ENCODE peak calls at places on chromosome 21, in four cellular contexts. N is H1, A is SK-N-SH, T is GM12878. Y is an unnamed sample.

GRCh38 chr21:38848187-38848609 is 42.5 kb downstream of the ETS2 start:
- DNase-seq in T (no peak), A (no peak), N (peak), Y (no peak)

GRCh38 chr21:32457360-32457840 is 44.9 kb downstream of the EVA1C start:
- DNase-seq in A (peak), N (no peak), T (no peak), Y (peak)

GRCh38 chr21:37712204-37712934 is 203.9 kb downstream of the KCNJ6 start:
- DNase-seq in N (peak), T (no peak), A (peak), Y (peak)

GRCh38 chr21:31543191-31543590 is 116.3 kb upstream of the SOD1 start:
- DNase-seq in A (no peak), N (no peak), T (no peak), Y (no peak)

GRCh38 chr21:38311765-38312164 is 55.0 kb downstream of the KCNJ15 start:
- DNase-seq in T (no peak), A (no peak), N (no peak), Y (no peak)

GRCh38 chr21:27213328-27213727 is 246.4 kb upstream of the ADAMTS5 start:
- DNase-seq in N (no peak), A (no peak), T (no peak), Y (no peak)

GRCh38 chr21:33608559-33608958 is 20.1 kb upstream of the DONSON start:
- DNase-seq in A (no peak), N (no peak), T (no peak), Y (no peak)

GRCh38 chr21:33411949-33412430 is 8.8 kb downstream of the IFNGR2 start:
- DNase-seq in A (no peak), N (no peak), T (no peak), Y (peak)

GRCh38 chr21:25373126-25374082 is 233.9 kb downstream of the MRPL39 start:
- DNase-seq in N (no peak), A (no peak), T (no peak), Y (no peak)
- TF ChIP-seq TCF12 in N (no peak), A (no peak), T (no peak), Y (no peak)

GRCh38 chr21:44871576-44872265 is 1.8 kb downstream of the PTTG1IP start:
- DNase-seq in N (no peak), T (no peak), A (no peak), Y (peak)
- TF ChIP-seq TCF12 in N (no peak), T (no peak), A (no peak), Y (no peak)

DNA sequence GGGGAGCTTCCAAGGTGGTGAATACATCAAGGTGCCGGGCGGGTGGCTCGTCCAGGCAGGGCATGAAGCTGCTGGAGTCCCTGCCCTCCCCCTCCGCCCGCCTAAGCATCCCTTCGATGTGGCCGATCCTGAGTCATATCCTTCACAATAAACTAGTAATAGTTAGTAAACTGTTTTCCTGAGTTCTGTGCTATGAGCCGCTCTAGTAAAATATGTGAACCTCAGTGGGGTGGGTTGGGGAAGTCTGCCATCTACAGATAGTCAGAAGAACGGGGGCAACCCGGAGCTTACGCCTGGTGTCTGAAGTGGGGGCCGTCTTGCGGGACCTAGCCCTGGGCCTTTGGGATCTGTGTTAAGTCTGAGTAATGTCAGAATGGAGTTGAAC is 21.6 kb downstream of the C2CD2 start:
- DNase-seq in N (no peak), A (no peak), T (no peak), Y (no peak)
- TF ChIP-seq TCF12 in N (no peak), A (no peak), T (no peak), Y (no peak)

DNA sequence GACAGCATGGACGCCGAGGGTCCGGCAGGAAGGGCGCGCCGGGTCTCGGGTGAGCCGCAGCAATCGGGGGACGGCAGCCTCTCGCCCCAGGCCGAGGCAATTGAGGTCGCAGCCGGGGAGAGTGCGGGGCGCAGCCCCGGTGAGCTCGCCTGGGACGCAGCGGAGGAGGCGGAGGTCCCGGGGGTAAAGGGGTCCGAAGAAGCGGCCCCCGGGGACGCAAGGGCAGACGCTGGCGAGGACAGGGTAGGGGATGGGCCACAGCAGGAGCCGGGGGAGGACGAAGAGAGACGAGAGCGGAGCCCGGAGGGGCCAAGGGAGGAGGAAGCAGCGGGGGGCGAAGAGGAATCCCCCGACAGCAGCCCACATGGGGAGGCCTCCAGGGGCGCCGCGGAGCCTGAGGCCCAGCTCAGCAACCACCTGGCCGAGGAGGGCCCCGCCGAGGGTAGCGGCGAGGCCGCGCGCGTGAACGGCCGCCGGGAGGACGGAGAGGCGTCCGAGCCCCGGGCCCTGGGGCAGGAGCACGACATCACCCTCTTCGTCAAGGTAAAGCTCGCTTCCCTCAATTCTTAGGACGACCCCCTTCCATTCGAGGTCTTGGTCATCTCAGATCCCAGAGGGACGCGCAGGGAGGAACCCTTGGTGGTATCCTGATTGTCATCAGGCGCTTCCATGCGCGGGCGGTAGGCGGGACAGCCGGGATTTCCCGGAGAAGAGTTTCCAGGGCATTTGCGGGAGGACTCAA is 1.6 kb downstream of the CLIC6 start:
- DNase-seq in T (no peak), A (peak), N (peak), Y (no peak)
- TF ChIP-seq TCF12 in T (no peak), A (no peak), N (no peak), Y (no peak)

DNA sequence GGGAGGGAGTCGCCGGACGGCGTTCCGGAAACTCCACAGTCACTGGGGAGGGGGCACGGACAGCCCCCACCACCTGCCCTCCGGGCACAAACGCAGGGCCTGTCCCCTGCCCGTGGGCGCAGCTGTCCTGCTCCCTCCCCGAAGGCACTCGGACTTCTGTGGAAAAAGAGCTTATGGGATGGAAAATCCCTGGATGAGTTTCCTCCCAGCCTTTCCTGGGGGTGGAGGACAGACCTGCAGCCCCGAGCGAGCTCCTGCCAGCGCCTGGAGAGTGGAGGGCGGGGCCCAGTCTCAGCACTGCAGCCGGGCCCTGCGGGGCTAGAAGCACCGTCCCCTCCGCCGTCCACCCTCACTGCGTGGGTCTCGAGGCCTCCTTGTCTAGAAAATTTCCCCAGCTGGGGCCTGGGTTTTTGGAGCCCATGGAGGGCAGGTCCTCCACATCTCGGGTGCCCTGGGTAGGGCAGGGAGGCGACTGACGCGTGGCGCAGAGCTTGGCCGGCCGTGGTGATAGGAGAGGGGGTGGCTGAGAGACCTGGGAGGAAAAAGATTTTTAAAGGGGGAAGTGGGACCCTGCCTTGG is 6.5 kb upstream of the COL6A1 start:
- DNase-seq in N (peak), A (no peak), T (no peak), Y (no peak)
- TF ChIP-seq TCF12 in N (no peak), A (no peak), T (no peak), Y (no peak)

GRCh38 chr21:44817914-44818635 is at the start of gene SUMO3:
- DNase-seq in T (no peak), A (peak), N (peak), Y (peak)

GRCh38 chr21:44815852-44816628 is 1.8 kb downstream of the SUMO3 start:
- DNase-seq in A (peak), T (no peak), N (no peak), Y (peak)

GRCh38 chr21:44817506-44817880 is 369 bp downstream of the SUMO3 start:
- DNase-seq in A (peak), T (no peak), N (peak), Y (peak)

GRCh38 chr21:44818636-44819011 is 762 bp upstream of the SUMO3 start:
- DNase-seq in T (no peak), A (no peak), N (no peak), Y (no peak)

DNA sequence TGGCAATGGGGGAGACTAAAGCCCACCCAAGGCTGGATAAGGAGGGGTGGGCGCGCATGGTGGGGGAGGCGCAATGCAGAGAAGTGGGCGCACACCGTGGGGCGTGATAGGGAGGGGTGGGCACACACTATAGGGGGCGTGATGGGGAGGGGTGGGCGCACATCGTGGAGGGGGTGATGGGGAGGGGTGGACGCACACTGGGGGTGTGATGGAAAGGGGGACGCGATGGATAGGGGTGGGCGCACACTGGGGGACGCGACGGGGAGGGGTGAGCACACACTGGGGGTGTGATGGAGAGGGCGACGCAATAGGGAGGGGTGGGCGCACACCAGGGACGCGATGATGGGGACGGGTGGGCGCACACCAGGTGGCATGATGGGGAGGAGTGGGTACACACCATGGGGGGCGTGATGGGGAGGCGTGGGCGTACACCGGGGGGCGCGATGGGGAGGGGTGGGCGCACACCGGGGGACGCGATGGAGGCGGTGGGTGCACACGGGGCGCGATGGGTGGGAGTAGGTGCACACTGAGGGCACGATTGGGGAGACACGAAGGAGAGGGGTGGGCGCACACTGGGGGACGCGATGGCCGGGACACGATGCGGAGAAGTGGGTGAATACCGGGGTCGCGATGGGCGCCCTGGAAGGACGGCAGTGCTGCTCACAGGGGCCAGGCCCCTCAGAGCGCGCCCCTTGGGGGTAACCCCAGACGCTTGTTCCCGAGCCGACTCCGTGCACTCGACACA is 929 bp downstream of the SUMO3 start:
- DNase-seq in T (no peak), A (peak), N (no peak), Y (no peak)
- TF ChIP-seq TCF12 in T (no peak), A (no peak), N (no peak), Y (no peak)

Y was measured in HepG2.